ENCODE peak calls at places on chromosome 16, in nine cellular contexts. One of them, this sample, is unnamed.

GRCh38 chr16:46949216-46949892 is 24.1 kb downstream of the DNAJA2 start:
- DNase-seq in dermis blood vessel endothelial cell: peak; percentile 11
- DNase-seq in T1000: no peak
- DNase-seq in brain microvascular endothelial cell: no peak
- DNase-seq in astrocyte of the spinal cord: no peak
- DNase-seq in RCC 7860: no peak
- DNase-seq in cardiac fibroblast: no peak
- DNase-seq in NCI-H1048: no peak
- DNase-seq in stimulated activated CD4-positive, alpha-beta T cell treated with anti-CD3 and anti-CD28 coated beads, Interleukin-2, amount 100 ng/mL, for 48 hours: peak; percentile 23
- DNase-seq in this sample: no peak

GRCh38 chr16:88767546-88767945 is 17.5 kb downstream of the PIEZO1 start:
- DNase-seq in cardiac fibroblast: no peak
- DNase-seq in astrocyte of the spinal cord: no peak
- DNase-seq in T1000: no peak
- DNase-seq in NCI-H1048: no peak
- DNase-seq in stimulated activated CD4-positive, alpha-beta T cell treated with anti-CD3 and anti-CD28 coated beads, Interleukin-2, amount 100 ng/mL, for 48 hours: no peak
- DNase-seq in brain microvascular endothelial cell: no peak
- DNase-seq in RCC 7860: no peak
- DNase-seq in dermis blood vessel endothelial cell: no peak
- DNase-seq in this sample: no peak

GRCh38 chr16:47492428-47493357 is 31.6 kb downstream of the PHKB start:
- DNase-seq in RCC 7860: no peak
- DNase-seq in stimulated activated CD4-positive, alpha-beta T cell treated with anti-CD3 and anti-CD28 coated beads, Interleukin-2, amount 100 ng/mL, for 48 hours: no peak
- DNase-seq in NCI-H1048: no peak
- DNase-seq in cardiac fibroblast: peak; percentile 80
- DNase-seq in astrocyte of the spinal cord: peak; percentile 38
- DNase-seq in T1000: peak; percentile 48
- DNase-seq in dermis blood vessel endothelial cell: peak; percentile 69
- DNase-seq in brain microvascular endothelial cell: peak; percentile 65
- DNase-seq in this sample: no peak

GRCh38 chr16:84637709-84638108 is 10.6 kb upstream of the KLHL36 start:
- DNase-seq in astrocyte of the spinal cord: no peak
- DNase-seq in dermis blood vessel endothelial cell: no peak
- DNase-seq in T1000: no peak
- DNase-seq in cardiac fibroblast: no peak
- DNase-seq in stimulated activated CD4-positive, alpha-beta T cell treated with anti-CD3 and anti-CD28 coated beads, Interleukin-2, amount 100 ng/mL, for 48 hours: no peak
- DNase-seq in NCI-H1048: no peak
- DNase-seq in RCC 7860: no peak
- DNase-seq in brain microvascular endothelial cell: no peak
- DNase-seq in this sample: no peak

GRCh38 chr16:57593021-57593420 is 35.4 kb upstream of the ADGRG1 start:
- DNase-seq in brain microvascular endothelial cell: no peak
- DNase-seq in astrocyte of the spinal cord: no peak
- DNase-seq in T1000: no peak
- DNase-seq in dermis blood vessel endothelial cell: no peak
- DNase-seq in RCC 7860: no peak
- DNase-seq in cardiac fibroblast: no peak
- DNase-seq in stimulated activated CD4-positive, alpha-beta T cell treated with anti-CD3 and anti-CD28 coated beads, Interleukin-2, amount 100 ng/mL, for 48 hours: no peak
- DNase-seq in NCI-H1048: no peak
- DNase-seq in this sample: no peak

GRCh38 chr16:86375370-86375769 is 135.0 kb upstream of the FOXF1 start:
- DNase-seq in RCC 7860: peak; percentile 7
- DNase-seq in T1000: no peak
- DNase-seq in astrocyte of the spinal cord: peak; percentile 83
- DNase-seq in stimulated activated CD4-positive, alpha-beta T cell treated with anti-CD3 and anti-CD28 coated beads, Interleukin-2, amount 100 ng/mL, for 48 hours: no peak
- DNase-seq in NCI-H1048: no peak
- DNase-seq in dermis blood vessel endothelial cell: no peak
- DNase-seq in cardiac fibroblast: peak; percentile 53
- DNase-seq in brain microvascular endothelial cell: peak; percentile 81
- DNase-seq in this sample: no peak

GRCh38 chr16:77531741-77532140 is 96.9 kb upstream of the ADAMTS18 start:
- DNase-seq in cardiac fibroblast: no peak
- DNase-seq in astrocyte of the spinal cord: peak; percentile 75
- DNase-seq in brain microvascular endothelial cell: peak; percentile 75
- DNase-seq in RCC 7860: peak; percentile 22
- DNase-seq in T1000: no peak
- DNase-seq in NCI-H1048: no peak
- DNase-seq in dermis blood vessel endothelial cell: peak; percentile 77
- DNase-seq in stimulated activated CD4-positive, alpha-beta T cell treated with anti-CD3 and anti-CD28 coated beads, Interleukin-2, amount 100 ng/mL, for 48 hours: no peak
- DNase-seq in this sample: no peak

GRCh38 chr16:84484579-84485254 is 19.7 kb downstream of the MEAK7 start:
- DNase-seq in T1000: no peak
- DNase-seq in NCI-H1048: no peak
- DNase-seq in astrocyte of the spinal cord: peak; percentile 56
- DNase-seq in stimulated activated CD4-positive, alpha-beta T cell treated with anti-CD3 and anti-CD28 coated beads, Interleukin-2, amount 100 ng/mL, for 48 hours: no peak
- DNase-seq in cardiac fibroblast: peak; percentile 73
- DNase-seq in brain microvascular endothelial cell: peak; percentile 62
- DNase-seq in dermis blood vessel endothelial cell: peak; percentile 84
- DNase-seq in RCC 7860: no peak
- DNase-seq in this sample: no peak

GRCh38 chr16:86692476-86692875 is 114.1 kb downstream of the FOXL1 start:
- DNase-seq in dermis blood vessel endothelial cell: no peak
- DNase-seq in NCI-H1048: no peak
- DNase-seq in T1000: no peak
- DNase-seq in astrocyte of the spinal cord: no peak
- DNase-seq in stimulated activated CD4-positive, alpha-beta T cell treated with anti-CD3 and anti-CD28 coated beads, Interleukin-2, amount 100 ng/mL, for 48 hours: no peak
- DNase-seq in RCC 7860: no peak
- DNase-seq in brain microvascular endothelial cell: no peak
- DNase-seq in cardiac fibroblast: no peak
- DNase-seq in this sample: no peak

GRCh38 chr16:2981177-2981898 is 1.1 kb upstream of the PKMYT1 start:
- DNase-seq in NCI-H1048: no peak
- DNase-seq in RCC 7860: no peak
- DNase-seq in cardiac fibroblast: peak; percentile 23
- DNase-seq in stimulated activated CD4-positive, alpha-beta T cell treated with anti-CD3 and anti-CD28 coated beads, Interleukin-2, amount 100 ng/mL, for 48 hours: no peak
- DNase-seq in brain microvascular endothelial cell: no peak
- DNase-seq in astrocyte of the spinal cord: no peak
- DNase-seq in dermis blood vessel endothelial cell: no peak
- DNase-seq in T1000: no peak
- DNase-seq in this sample: peak; percentile 23

This sample was measured in DND-41.